ENCODE peak calls at places on chromosomes 3 and 15, in six cellular contexts. F, Z, L, S, R and I are unnamed samples.

GRCh38 chr3:42129014-42129953 is 38.1 kb downstream of the TRAK1 start:
- DNase-seq in F (peak; percentile 33), Z (no peak), L (no peak), S (no peak), R (no peak), I (no peak)

GRCh38 chr3:187150599-187150998 is 11.3 kb upstream of the RPL39L start:
- DNase-seq in F (peak; percentile 58), Z (peak; percentile 77), L (peak; percentile 16), S (no peak), R (no peak), I (no peak)

GRCh38 chr3:149315694-149316093 is 17.7 kb downstream of the TM4SF18 start:
- DNase-seq in F (no peak), Z (no peak), L (no peak), S (no peak), R (no peak), I (no peak)

GRCh38 chr15:64006642-64007041 is 39.6 kb downstream of the DAPK2 start:
- DNase-seq in F (no peak), Z (no peak), L (no peak), S (no peak), R (no peak), I (no peak)

GRCh38 chr3:141876891-141877561 is 583 bp downstream of the ATP1B3 start:
- DNase-seq in F (peak; percentile 63), Z (no peak), L (peak; percentile 48), S (no peak), R (no peak), I (no peak)

GRCh38 chr3:43345877-43346276 is 59.5 kb downstream of the SNRK start:
- DNase-seq in F (no peak), Z (no peak), L (no peak), S (no peak), R (no peak), I (no peak)

GRCh38 chr3:8629151-8630021 is 15.2 kb downstream of the SSUH2 start:
- DNase-seq in F (no peak), Z (no peak), L (peak; percentile 13), S (peak; percentile 12), R (no peak), I (peak; percentile 83)

GRCh38 chr3:60803812-60804211 is 447.4 kb downstream of the FHIT start:
- DNase-seq in F (no peak), Z (no peak), L (no peak), S (no peak), R (no peak), I (no peak)

GRCh38 chr15:47514251-47514652 is 203.1 kb upstream of the SEMA6D start:
- DNase-seq in F (no peak), Z (no peak), L (no peak), S (no peak), R (no peak), I (no peak)

GRCh38 chr3:13339833-13340232 is 80.3 kb downstream of the NUP210 start:
- DNase-seq in F (no peak), Z (no peak), L (no peak), S (no peak), R (no peak), I (no peak)

GRCh38 chr3:45688194-45688881 is 858 bp upstream of the SACM1L start:
- DNase-seq in F (peak; percentile 82), Z (peak; percentile 76), L (peak; percentile 63), S (no peak), R (no peak), I (no peak)

GRCh38 chr3:59451041-59451763 is 401.4 kb upstream of the CFAP20DC start:
- DNase-seq in F (no peak), Z (no peak), L (no peak), S (peak; percentile 97), R (no peak), I (no peak)

GRCh38 chr15:78508272-78508671 is 895 bp downstream of the HYKK start:
- DNase-seq in F (no peak), Z (no peak), L (no peak), S (no peak), R (no peak), I (no peak)

GRCh38 chr15:78509726-78510312 is 2.4 kb downstream of the HYKK start:
- DNase-seq in F (peak; percentile 9), Z (no peak), L (no peak), S (no peak), R (no peak), I (no peak)

GRCh38 chr15:78502641-78503040 is 4.7 kb upstream of the HYKK start:
- DNase-seq in F (no peak), Z (no peak), L (no peak), S (no peak), R (no peak), I (no peak)

GRCh38 chr15:78507831-78508160 is 419 bp downstream of the HYKK start:
- DNase-seq in F (no peak), Z (no peak), L (no peak), S (no peak), R (no peak), I (no peak)

GRCh38 chr15:78506971-78507830 is at the start of gene HYKK:
- DNase-seq in F (peak; percentile 99), Z (peak; percentile 90), L (peak; percentile 65), S (peak; percentile 57), R (peak; percentile 97), I (peak; percentile 95)
- TF ChIP-seq POLR2AphosphoS5 in F (peak; percentile 71), Z (peak; percentile 32), L (no peak), S (no peak), R (peak; percentile 80), I (no peak)

GRCh38 chr3:184713521-184713920 is 1.7 kb upstream of the MAGEF1 start:
- DNase-seq in F (no peak), Z (no peak), L (no peak), S (no peak), R (peak; percentile 69), I (no peak)

GRCh38 chr3:184712579-184713355 is 903 bp upstream of the MAGEF1 start:
- DNase-seq in F (no peak), Z (no peak), L (no peak), S (no peak), R (no peak), I (no peak)

GRCh38 chr3:184712248-184712559 is 340 bp upstream of the MAGEF1 start:
- DNase-seq in F (no peak), Z (no peak), L (no peak), S (no peak), R (peak; percentile 85), I (no peak)

GRCh38 chr3:184710870-184711365 is 946 bp downstream of the MAGEF1 start:
- DNase-seq in F (no peak), Z (peak; percentile 45), L (no peak), S (peak; percentile 25), R (peak; percentile 85), I (peak; percentile 25)

GRCh38 chr3:184711366-184712247 is at the start of gene MAGEF1:
- DNase-seq in F (peak; percentile 95), Z (peak; percentile 89), L (peak; percentile 89), S (peak; percentile 24), R (peak; percentile 87), I (peak; percentile 95)
- TF ChIP-seq POLR2AphosphoS5 in F (peak; percentile 94), Z (peak; percentile 79), L (peak; percentile 84), S (peak; percentile 66), R (peak; percentile 86), I (peak; percentile 71)

GRCh38 chr3:52053307-52054304 is 2.8 kb downstream of the DUSP7 start:
- DNase-seq in F (no peak), Z (no peak), L (peak; percentile 28), S (peak; percentile 45), R (peak; percentile 97), I (peak; percentile 56)
- TF ChIP-seq POLR2AphosphoS5 in F (no peak), Z (no peak), L (no peak), S (no peak), R (no peak), I (no peak)

GRCh38 chr15:78360426-78360825 is 20.3 kb downstream of the CRABP1 start:
- DNase-seq in F (peak; percentile 33), Z (no peak), L (no peak), S (no peak), R (no peak), I (no peak)
- TF ChIP-seq POLR2AphosphoS5 in F (no peak), Z (no peak), L (no peak), S (no peak), R (no peak), I (no peak)

GRCh38 chr15:26771917-26772587 is 814 bp downstream of the GABRB3 start:
- DNase-seq in F (peak; percentile 41), Z (no peak), L (no peak), S (no peak), R (no peak), I (peak; percentile 68)

GRCh38 chr15:26771168-26771916 is 1.5 kb downstream of the GABRB3 start:
- DNase-seq in F (peak; percentile 90), Z (peak; percentile 93), L (no peak), S (no peak), R (no peak), I (peak; percentile 80)

GRCh38 chr15:26773485-26773877 is 615 bp upstream of the GABRB3 start:
- DNase-seq in F (peak; percentile 46), Z (no peak), L (no peak), S (no peak), R (no peak), I (no peak)

GRCh38 chr15:26773917-26774316 is 1.1 kb upstream of the GABRB3 start:
- DNase-seq in F (peak; percentile 82), Z (no peak), L (no peak), S (no peak), R (no peak), I (no peak)

GRCh38 chr15:26772588-26773484 is at the start of gene GABRB3:
- DNase-seq in F (peak; percentile 88), Z (peak; percentile 86), L (no peak), S (no peak), R (no peak), I (no peak)
- TF ChIP-seq POLR2AphosphoS5 in F (peak; percentile 46), Z (no peak), L (no peak), S (no peak), R (no peak), I (no peak)

DNA sequence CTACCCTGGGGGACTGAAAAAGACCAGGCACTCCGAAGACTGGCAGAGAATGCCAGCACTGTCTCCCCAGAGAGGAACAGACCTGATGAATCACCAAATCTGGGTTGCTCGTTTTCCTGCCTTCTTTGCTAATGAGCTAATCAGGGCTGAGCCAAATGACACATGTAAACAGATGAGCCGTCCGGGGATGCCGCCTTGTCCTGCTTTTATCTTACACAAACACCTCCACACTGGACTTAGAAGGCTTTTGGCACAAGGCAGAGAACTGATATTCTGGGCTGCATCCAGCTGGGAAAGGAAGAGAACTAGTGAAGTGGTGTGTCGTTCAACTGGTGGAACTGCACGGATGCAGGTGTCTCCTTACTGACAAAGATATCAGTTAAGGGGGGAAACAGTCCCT is 88.1 kb downstream of the MECOM start:
- DNase-seq in F (no peak), Z (no peak), L (no peak), S (no peak), R (no peak), I (no peak)
- TF ChIP-seq POLR2AphosphoS5 in F (no peak), Z (no peak), L (no peak), S (no peak), R (no peak), I (peak; percentile 42)